ENCODE peak calls at places on chromosomes 13 and 19, in five cellular contexts. I is psoas muscle; D is upper lobe of right lung; E is prostate gland; O is CD8-positive, alpha-beta memory T cell. L is an unnamed sample. For H3K4me1, the result is how much of the 10 kb centered on the place peaks cover.

GRCh38 chr13:41960195-41960699 is 662 bp downstream of the VWA8 start:
- DNase-seq in D (no peak), O (no peak), I (no peak), E (no peak), L (peak)

GRCh38 chr19:28483197-28483596 is 729.8 kb downstream of the UQCRFS1 start:
- DNase-seq in D (no peak), E (no peak), O (no peak), I (no peak), L (no peak)

GRCh38 chr19:8389891-8390616 is at the start of gene RAB11B:
- DNase-seq in E (peak), I (peak), D (peak), O (peak), L (peak)

GRCh38 chr13:59111711-59112110 is 1052.0 kb downstream of the DIAPH3 start:
- DNase-seq in O (no peak), E (no peak), D (no peak), I (no peak), L (no peak)

GRCh38 chr19:8194528-8195275 is 14.5 kb upstream of the CERS4 start:
- DNase-seq in I (peak), E (no peak), D (no peak), O (peak), L (peak)

GRCh38 chr19:33713194-33713593 is 83.5 kb upstream of the KCTD15 start:
- DNase-seq in D (no peak), E (no peak), I (no peak), O (no peak), L (no peak)

GRCh38 chr19:55276720-55277430 is 3.0 kb downstream of the HSPBP1 start:
- DNase-seq in I (no peak), D (no peak), O (no peak), E (no peak), L (no peak)

GRCh38 chr19:47323872-47324271 is 8.1 kb upstream of the C5AR2 start:
- DNase-seq in O (no peak), E (no peak), D (no peak), I (no peak), L (no peak)

GRCh38 chr13:109738298-109738746 is 48.1 kb downstream of the IRS2 start:
- DNase-seq in D (no peak), I (no peak), O (no peak), E (no peak), L (peak)
- H3K4me3 ChIP-seq in D (no peak), I (no peak), O (no peak), E (no peak), L (no peak)

DNA sequence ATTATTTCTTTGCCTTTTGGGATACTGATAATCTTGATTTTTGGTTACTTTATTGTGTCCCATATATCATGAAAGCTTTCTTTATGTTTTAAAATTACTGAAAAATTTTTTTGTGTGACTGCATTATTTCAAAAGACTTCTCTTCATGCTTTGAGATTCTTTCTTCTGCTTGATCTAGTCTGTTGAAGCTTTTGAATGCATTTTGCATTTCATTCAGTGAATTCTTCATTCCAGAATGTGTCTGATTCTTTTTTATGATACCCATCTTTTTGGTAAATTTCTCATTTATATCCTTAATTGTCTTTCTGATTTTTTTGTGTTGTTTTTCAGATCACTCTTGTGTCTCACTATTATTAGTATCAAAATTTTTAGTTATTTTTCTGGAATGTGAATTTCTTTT is 210.1 kb downstream of the GGACT start:
- DNase-seq in D (no peak), E (no peak), I (no peak), O (no peak), L (no peak)
- H3K4me1 ChIP-seq in D (under half), E (under half), I (under half), O (under half), L (under half)

GRCh38 chr19:2600914-2601870 is 101.3 kb downstream of the GNG7 start:
- DNase-seq in D (peak), I (no peak), O (no peak), E (no peak), L (no peak)

GRCh38 chr19:2602391-2603181 is 99.9 kb downstream of the GNG7 start:
- DNase-seq in E (peak), I (peak), D (peak), O (no peak), L (peak)

GRCh38 chr19:2607712-2608601 is 94.5 kb downstream of the GNG7 start:
- DNase-seq in D (no peak), O (peak), I (no peak), E (no peak), L (no peak)

GRCh38 chr19:2604747-2605329 is 97.7 kb downstream of the GNG7 start:
- DNase-seq in E (no peak), O (no peak), D (no peak), I (no peak), L (no peak)

GRCh38 chr19:2603320-2603719 is 99.2 kb downstream of the GNG7 start:
- DNase-seq in E (no peak), I (peak), O (no peak), D (no peak), L (no peak)
- H3K4me3 ChIP-seq in E (no peak), I (peak), O (no peak), D (peak), L (no peak)

GRCh38 chr13:73934771-73935170 is 199.4 kb downstream of the KLF12 start:
- DNase-seq in D (no peak), I (no peak), O (no peak), E (no peak), L (no peak)
- H3K4me1 ChIP-seq in D (under half), I (under half), O (under half), E (under half), L (under half)

GRCh38 chr19:38796154-38796553 is 7.2 kb downstream of the LGALS7B start:
- DNase-seq in I (no peak), E (no peak), D (no peak), O (no peak), L (no peak)

GRCh38 chr19:38795549-38795948 is 6.5 kb downstream of the LGALS7B start:
- DNase-seq in D (no peak), I (no peak), E (no peak), O (no peak), L (no peak)

GRCh38 chr19:38793186-38793585 is 4.2 kb downstream of the LGALS7B start:
- DNase-seq in O (no peak), E (no peak), I (no peak), D (no peak), L (peak)

GRCh38 chr19:38793671-38794070 is 4.7 kb downstream of the LGALS7B start:
- DNase-seq in E (no peak), I (peak), O (no peak), D (no peak), L (no peak)

GRCh38 chr19:38792250-38793111 is 3.5 kb downstream of the LGALS7B start:
- DNase-seq in D (peak), E (no peak), O (no peak), I (peak), L (no peak)
- H3K4me3 ChIP-seq in D (peak), E (no peak), O (no peak), I (peak), L (no peak)

GRCh38 chr19:16588824-16589577 is 16.8 kb upstream of the SLC35E1 start:
- DNase-seq in E (no peak), O (no peak), I (peak), D (no peak), L (no peak)

GRCh38 chr19:16590876-16591802 is 18.9 kb upstream of the SLC35E1 start:
- DNase-seq in I (no peak), E (no peak), D (no peak), O (no peak), L (no peak)

GRCh38 chr19:16588089-16588823 is 16.0 kb upstream of the SLC35E1 start:
- DNase-seq in I (peak), D (no peak), O (peak), E (peak), L (peak)

GRCh38 chr19:16591803-16592556 is 19.8 kb upstream of the SLC35E1 start:
- DNase-seq in O (no peak), I (no peak), D (no peak), E (no peak), L (peak)

GRCh38 chr19:16589917-16590316 is 17.7 kb upstream of the SLC35E1 start:
- DNase-seq in D (no peak), I (no peak), E (no peak), O (no peak), L (no peak)
- H3K4me1 ChIP-seq in D (half or more), I (half or more), E (under half), O (half or more), L (half or more)

DNA sequence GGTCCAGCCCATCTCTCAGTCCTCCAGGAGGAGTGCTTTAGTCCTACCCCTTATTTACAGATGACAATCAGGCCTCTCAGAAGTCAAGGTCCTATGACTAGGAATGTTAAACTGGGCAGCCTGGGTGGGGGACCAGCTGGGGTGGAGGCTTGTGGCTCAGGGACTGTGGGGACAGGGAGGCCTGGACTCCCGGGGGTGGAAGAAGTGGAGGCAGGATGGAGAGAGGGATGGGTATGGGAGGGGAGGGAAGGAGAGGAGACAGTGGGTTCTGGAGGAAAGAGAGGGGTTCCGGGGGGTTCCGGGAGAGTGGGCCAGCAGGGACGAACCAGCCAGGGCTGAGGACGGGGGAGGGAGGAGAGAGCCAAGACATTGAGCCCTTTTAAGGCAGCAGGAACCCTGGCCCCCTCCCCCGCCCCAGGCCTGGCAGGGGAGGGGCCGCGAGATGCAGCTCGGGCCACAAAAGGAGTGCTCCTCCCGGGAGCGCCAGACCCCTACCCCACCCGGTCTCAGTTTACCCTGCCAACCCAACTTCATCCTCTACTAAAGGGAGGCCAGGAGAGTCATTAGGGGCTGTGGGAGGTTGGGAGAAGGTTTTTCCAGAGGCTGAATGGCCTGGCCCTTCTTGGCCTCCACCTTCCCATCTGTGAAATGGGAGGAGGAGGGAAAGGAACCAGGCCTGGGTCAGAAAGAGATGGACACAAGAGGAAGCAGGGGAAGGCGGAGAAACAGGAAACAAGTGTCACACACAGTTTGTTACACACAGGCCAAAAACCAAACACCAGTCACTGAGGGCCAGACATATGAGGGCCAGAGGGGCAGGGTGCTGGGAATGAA is 1.6 kb downstream of the DMPK start:
- DNase-seq in I (no peak), E (no peak), O (no peak), D (no peak), L (no peak)
- H3K4me3 ChIP-seq in I (peak), E (peak), O (no peak), D (peak), L (no peak)

DNA sequence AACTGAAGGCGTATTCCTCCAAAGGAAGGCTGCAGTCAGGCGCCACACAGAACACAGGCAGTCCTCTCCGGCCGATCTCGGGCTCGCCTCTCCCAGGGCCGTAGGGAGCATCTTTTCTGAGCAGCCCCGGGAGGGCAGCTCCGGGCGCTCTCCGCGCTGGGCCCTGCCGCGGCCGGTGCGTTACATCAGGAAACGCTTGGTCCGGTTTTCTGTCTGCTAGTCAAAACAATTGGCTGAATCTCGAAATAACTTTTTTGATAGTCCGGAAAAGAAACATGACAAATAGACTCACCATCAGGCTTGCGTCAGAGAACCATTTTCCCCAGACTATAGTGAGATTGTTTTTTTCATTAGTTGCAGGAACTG is 115.4 kb downstream of the KCNRG start:
- DNase-seq in O (peak), E (no peak), I (peak), D (no peak), L (no peak)
- H3K4me1 ChIP-seq in O (half or more), E (under half), I (under half), D (under half), L (under half)

L was measured in mammary epithelial cell.